ENCODE peak calls at places on chromosomes 13 and 19, in five cellular contexts. M, S, P, X and O are unnamed samples.

GRCh38 chr13:75550159-75550567 is 572 bp downstream of the UCHL3 start:
- DNase-seq in X (peak; percentile 87), M (no peak), S (no peak), P (no peak), O (no peak)

GRCh38 chr19:46042252-46042883 is 1.6 kb upstream of the IGFL4 start:
- DNase-seq in M (no peak), P (no peak), X (no peak), S (no peak), O (no peak)

GRCh38 chr19:41565384-41565730 is 10.6 kb upstream of the CEACAM21 start:
- DNase-seq in P (no peak), X (no peak), S (no peak), M (no peak), O (no peak)

GRCh38 chr19:14582894-14583340 is at the start of gene CLEC17A:
- DNase-seq in M (peak; percentile 88), X (no peak), P (no peak), S (no peak), O (peak; percentile 83)

GRCh38 chr19:30416375-30416774 is 44.2 kb downstream of the ZNF536 start:
- DNase-seq in X (no peak), M (no peak), P (no peak), S (no peak), O (no peak)

GRCh38 chr19:39729594-39729993 is 8.2 kb downstream of the CLC start:
- DNase-seq in P (no peak), X (no peak), S (no peak), M (no peak), O (no peak)

GRCh38 chr13:25687622-25688225 is 315.9 kb downstream of the ATP8A2 start:
- DNase-seq in S (no peak), X (no peak), P (no peak), M (no peak), O (no peak)

GRCh38 chr19:33335446-33335845 is 33.1 kb upstream of the CEBPA start:
- DNase-seq in M (no peak), P (no peak), X (no peak), S (no peak), O (no peak)

GRCh38 chr13:111393221-111393790 is 72.9 kb downstream of the TEX29 start:
- DNase-seq in S (peak; percentile 17), X (no peak), M (no peak), P (no peak), O (no peak)

GRCh38 chr13:99339736-99340392 is 32.7 kb upstream of the GPR183 start:
- DNase-seq in M (no peak), S (no peak), X (peak; percentile 72), P (peak; percentile 70), O (no peak)

GRCh38 chr13:80463673-80464352 is 122.9 kb upstream of the SPRY2 start:
- DNase-seq in X (no peak), M (no peak), S (no peak), P (no peak), O (no peak)

GRCh38 chr13:98279473-98280175 is 102.6 kb upstream of the RNF113B start:
- DNase-seq in M (no peak), X (no peak), P (no peak), S (peak; percentile 72), O (peak; percentile 18)

GRCh38 chr19:9431475-9431874 is 3.9 kb downstream of the ZNF266 start:
- DNase-seq in X (peak; percentile 29), M (no peak), P (peak; percentile 54), S (peak; percentile 92), O (no peak)

GRCh38 chr13:103762523-103762922 is 696.3 kb upstream of the SLC10A2 start:
- DNase-seq in X (no peak), M (no peak), P (no peak), S (no peak), O (no peak)

GRCh38 chr19:31316201-31316951 is 32.9 kb downstream of the TSHZ3 start:
- DNase-seq in S (peak; percentile 47), P (no peak), M (no peak), X (peak; percentile 61), O (no peak)

GRCh38 chr19:9641810-9642209 is 20.8 kb upstream of the ZNF561 start:
- DNase-seq in M (no peak), S (no peak), X (no peak), P (no peak), O (no peak)

GRCh38 chr13:57553932-57554331 is 77.6 kb upstream of the PCDH17 start:
- DNase-seq in X (no peak), M (no peak), P (no peak), S (no peak), O (no peak)

GRCh38 chr13:25570185-25570584 is 198.4 kb downstream of the ATP8A2 start:
- DNase-seq in M (no peak), X (no peak), P (no peak), S (no peak), O (no peak)

GRCh38 chr13:54489359-54489758 is 1460.7 kb downstream of the OLFM4 start:
- DNase-seq in M (no peak), X (no peak), P (no peak), S (no peak), O (no peak)

GRCh38 chr13:32582281-32582680 is 4.0 kb upstream of the PDS5B start:
- DNase-seq in P (no peak), S (no peak), M (no peak), X (no peak), O (no peak)
- TF ChIP-seq CTCF in P (no peak), S (no peak), M (no peak), X (no peak), O (no peak)

GRCh38 chr19:29383696-29384095 is 142.1 kb upstream of the VSTM2B start:
- DNase-seq in S (peak; percentile 26), M (no peak), P (no peak), X (no peak), O (no peak)
- H3K27me3 ChIP-seq in S (no peaks in the 10 kb centered on the region), M (no peaks in the 10 kb centered on the region), P (no peaks in the 10 kb centered on the region), X (no peaks in the 10 kb centered on the region), O (no peaks in the 10 kb centered on the region)

DNA sequence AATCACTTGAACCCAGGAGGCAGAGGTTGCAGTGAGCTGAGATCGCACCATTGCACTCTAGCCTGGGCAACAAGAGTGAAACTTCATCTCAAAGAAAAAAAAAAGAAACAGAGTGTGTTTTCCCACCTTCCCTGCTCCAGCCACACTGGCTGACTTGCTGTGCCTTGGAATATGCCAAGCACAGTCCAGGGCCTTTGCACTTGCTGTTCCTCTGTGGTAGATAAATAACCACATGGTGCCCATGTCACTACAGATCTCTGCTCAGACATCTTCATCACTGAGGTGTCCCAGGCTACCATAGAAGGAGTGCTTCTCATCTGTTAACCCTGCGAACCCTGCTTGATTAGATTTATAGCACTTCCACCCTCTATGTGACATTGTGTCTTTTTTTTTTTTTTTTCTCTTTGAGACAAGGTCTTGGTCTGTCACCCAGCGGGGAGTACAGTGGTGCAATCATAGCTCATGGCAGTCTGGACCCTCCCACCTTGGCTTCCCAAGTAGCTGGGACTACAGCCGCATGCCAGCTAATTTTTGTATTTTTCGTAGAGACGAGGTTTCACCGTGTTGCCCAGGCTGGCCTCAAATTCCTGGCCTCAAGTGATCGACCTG is 10.4 kb downstream of the SMARCA4 start:
- DNase-seq in M (no peak), S (no peak), X (no peak), P (no peak), O (no peak)
- H3K4me3 ChIP-seq in M (no peak overlapping the region), S (no peak overlapping the region), X (no peak overlapping the region), P (no peak overlapping the region), O (no peak overlapping the region)

GRCh38 chr13:109256866-109257760 is 529.3 kb downstream of the IRS2 start:
- DNase-seq in X (peak; percentile 97), P (no peak), M (no peak), S (no peak), O (no peak)
- TF ChIP-seq CTCF in X (no peak), P (no peak), M (no peak), S (no peak), O (no peak)

DNA sequence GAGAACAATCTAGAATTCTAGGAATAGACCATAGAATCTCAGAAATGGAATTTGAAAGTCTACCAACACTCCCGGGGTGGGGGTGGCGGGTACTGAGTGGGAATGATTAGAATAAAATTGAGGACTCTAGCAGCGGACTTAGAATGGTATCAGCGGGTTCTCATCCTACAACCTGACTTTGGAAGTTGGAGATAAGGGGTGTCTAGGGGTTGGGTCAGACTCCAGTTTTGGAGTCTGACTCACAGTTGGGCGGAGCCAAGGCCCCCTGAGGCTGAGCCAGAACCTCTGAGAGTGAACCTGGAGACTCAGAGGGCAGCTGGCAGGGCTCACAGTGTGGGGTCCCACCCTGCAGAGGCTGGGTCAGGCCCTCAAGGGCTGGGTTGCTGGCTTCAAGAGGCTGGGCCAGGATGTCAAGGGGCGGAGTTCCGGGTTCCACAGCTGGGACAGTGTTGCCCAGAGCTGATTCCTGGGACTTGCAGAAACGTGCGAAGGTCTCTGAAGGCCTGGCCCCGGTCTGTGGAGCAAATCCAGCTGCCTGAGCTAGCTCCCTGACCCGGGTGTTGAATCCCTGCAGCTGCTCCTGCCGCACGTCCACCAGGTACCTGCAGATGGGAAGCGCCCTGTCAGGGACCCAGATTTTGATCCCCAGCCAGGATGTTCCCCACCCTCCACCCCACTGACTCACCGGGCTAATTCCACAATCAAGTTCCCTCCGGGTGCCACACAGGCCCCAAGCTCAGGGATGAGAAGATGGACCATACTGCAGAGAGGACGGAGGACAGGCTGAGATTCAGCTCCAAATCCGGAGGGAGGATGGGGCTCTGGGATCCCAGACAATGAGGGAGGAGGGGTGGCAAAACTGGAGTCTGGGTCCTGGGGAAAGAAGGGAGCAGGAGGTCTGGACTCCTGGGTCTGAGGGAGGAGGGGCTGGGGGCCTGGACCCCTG is 1.6 kb upstream of the TNNI3 start:
- DNase-seq in P (no peak), X (no peak), S (peak; percentile 80), M (no peak), O (no peak)
- H3K27me3 ChIP-seq in P (peaks cover 15% of the 10 kb centered on the region), X (peaks cover 42% of the 10 kb centered on the region), S (no peaks in the 10 kb centered on the region), M (no peaks in the 10 kb centered on the region), O (no peaks in the 10 kb centered on the region)

GRCh38 chr19:7636691-7637373 is at the start of gene STXBP2:
- DNase-seq in S (peak; percentile 96), M (peak; percentile 91), X (no peak), P (peak; percentile 92), O (peak; percentile 89)
- H3K4me3 ChIP-seq in S (peak within 1 kb of the TSS; percentile 86), M (peak within 1 kb of the TSS; percentile 74), X (peak within 1 kb of the TSS; percentile 46), P (peak within 1 kb of the TSS; percentile 36), O (peak within 1 kb of the TSS; percentile 90)

DNA sequence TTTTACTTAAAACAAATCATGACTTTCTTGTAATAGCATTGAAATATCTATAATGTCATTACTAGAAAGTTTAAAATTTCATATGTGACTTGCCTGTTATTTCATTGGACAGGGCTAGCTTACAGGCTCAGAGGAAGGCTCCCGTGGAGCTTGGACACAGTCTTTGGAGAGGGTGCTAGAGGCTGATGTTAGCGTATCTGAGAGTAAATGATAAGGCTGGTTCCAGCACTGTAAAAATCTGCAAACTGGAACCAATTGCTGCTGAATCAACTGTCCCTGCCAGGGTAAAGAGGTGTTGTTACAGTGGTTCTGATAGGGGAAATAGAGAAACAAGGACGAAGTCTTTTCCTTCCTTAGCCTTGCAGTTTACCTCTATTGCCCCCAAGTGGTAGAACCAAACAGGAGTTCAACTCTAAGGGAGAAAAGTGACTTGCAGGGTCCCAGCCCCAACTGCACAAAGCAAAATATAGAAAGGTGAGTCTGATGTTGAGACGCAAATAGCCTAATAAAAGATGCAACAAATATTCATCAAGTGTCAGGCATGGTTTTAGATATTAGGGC is 901.7 kb downstream of the DIAPH3 start:
- DNase-seq in S (peak; percentile 62), M (no peak), X (peak; percentile 12), P (no peak), O (no peak)
- TF ChIP-seq CTCF in S (peak; percentile 86), M (no peak), X (peak; percentile 44), P (no peak), O (no peak)

GRCh38 chr13:42214445-42214844 is 57.5 kb upstream of the AKAP11 start:
- DNase-seq in P (no peak), X (no peak), S (no peak), M (no peak), O (no peak)
- H3K27me3 ChIP-seq in P (no peaks in the 10 kb centered on the region), X (no peaks in the 10 kb centered on the region), S (no peaks in the 10 kb centered on the region), M (no peaks in the 10 kb centered on the region), O (no peaks in the 10 kb centered on the region)